ENCODE peak calls at places on chromosomes 4 and X, in eight cellular contexts. C is kidney glomerular epithelial cell; R is skeletal muscle cell; A is hypothalamus; S is effector memory CD4-positive, alpha-beta T cell; U is NCI-H774; W is CD4-positive, alpha-beta memory T cell; M is right atrium auricular region. B is an unnamed sample.

GRCh38 chrX:74579597-74580209 is 34.7 kb downstream of the RLIM start:
- DNase-seq in C (no peak), R (no peak), A (no peak), S (no peak), U (no peak), W (no peak), M (no peak), B (no peak)

GRCh38 chr4:7831330-7831729 is 108.3 kb downstream of the AFAP1 start:
- DNase-seq in C (no peak), R (peak; percentile 81), A (no peak), S (peak; percentile 22), U (no peak), W (peak; percentile 41), M (no peak), B (no peak)

GRCh38 chr4:4840351-4840750 is 19.1 kb upstream of the MSX1 start:
- DNase-seq in C (no peak), R (no peak), A (no peak), S (no peak), U (no peak), W (no peak), M (no peak), B (no peak)

GRCh38 chrX:147927220-147927619 is 15.5 kb downstream of the FMR1 start:
- DNase-seq in C (no peak), R (no peak), A (no peak), S (no peak), U (no peak), W (no peak), M (no peak), B (no peak)

GRCh38 chr4:68369474-68369805 is 19.6 kb upstream of the YTHDC1 start:
- DNase-seq in C (peak; percentile 90), R (no peak), A (no peak), S (no peak), U (no peak), W (no peak), M (no peak), B (no peak)

GRCh38 chrX:117936162-117936561 is 180.4 kb downstream of the KLHL13 start:
- DNase-seq in C (no peak), R (no peak), A (no peak), S (no peak), U (no peak), W (no peak), M (no peak), B (no peak)

GRCh38 chrX:107146670-107147069 is 28.0 kb upstream of the RBM41 start:
- DNase-seq in C (no peak), R (peak; percentile 26), A (no peak), S (no peak), U (no peak), W (no peak), M (no peak), B (no peak)

GRCh38 chrX:20863649-20864048 is 510.6 kb upstream of the CNKSR2 start:
- DNase-seq in C (no peak), R (no peak), A (no peak), S (no peak), U (no peak), W (no peak), M (no peak), B (no peak)

GRCh38 chrX:132181364-132181763 is 37.9 kb downstream of the RAP2C start:
- DNase-seq in C (no peak), R (no peak), A (no peak), S (no peak), U (no peak), W (no peak), M (no peak), B (no peak)

GRCh38 chr4:48254381-48255072 is 15.1 kb downstream of the TEC start:
- DNase-seq in C (no peak), R (peak; percentile 75), A (no peak), S (no peak), U (peak; percentile 43), W (no peak), M (no peak), B (no peak)

GRCh38 chr4:25065901-25066610 is 35.3 kb upstream of the LGI2 start:
- DNase-seq in C (peak; percentile 50), R (peak; percentile 28), A (no peak), S (no peak), U (no peak), W (no peak), M (no peak), B (no peak)

B was measured in naive B cell.